ENCODE peak calls at places on chromosomes 5 and 9, in six cellular contexts. One of them, this sample, is unnamed.

GRCh38 chr5:56327810-56328209 is 94.7 kb upstream of the ANKRD55 start:
- DNase-seq in SK-N-SH: no peak
- DNase-seq in spleen: no peak
- DNase-seq in GM23338: no peak
- DNase-seq in HL-60: no peak
- DNase-seq in stomach: no peak
- DNase-seq in this sample: no peak

GRCh38 chr9:138007566-138008080 is 130.0 kb downstream of the CACNA1B start:
- DNase-seq in SK-N-SH: no peak
- DNase-seq in HL-60: no peak
- DNase-seq in stomach: peak; percentile 21
- DNase-seq in spleen: peak; percentile 40
- DNase-seq in GM23338: no peak
- DNase-seq in this sample: no peak

GRCh38 chr9:87615547-87616148 is 110.3 kb upstream of the CTSL start:
- DNase-seq in GM23338: no peak
- DNase-seq in HL-60: no peak
- DNase-seq in stomach: peak; percentile 50
- DNase-seq in spleen: no peak
- DNase-seq in SK-N-SH: no peak
- DNase-seq in this sample: no peak

GRCh38 chr9:133463234-133463863 is 3.6 kb downstream of the CACFD1 start:
- DNase-seq in HL-60: no peak
- DNase-seq in SK-N-SH: no peak
- DNase-seq in GM23338: peak; percentile 70
- DNase-seq in stomach: no peak
- DNase-seq in spleen: no peak
- DNase-seq in this sample: no peak

GRCh38 chr9:89676281-89676680 is 71.5 kb downstream of the GADD45G start:
- DNase-seq in HL-60: no peak
- DNase-seq in SK-N-SH: peak; percentile 56
- DNase-seq in stomach: peak; percentile 97
- DNase-seq in GM23338: no peak
- DNase-seq in spleen: no peak
- DNase-seq in this sample: no peak

GRCh38 chr5:178454821-178455479 is 135.2 kb downstream of the COL23A1 start:
- DNase-seq in stomach: no peak
- DNase-seq in spleen: peak; percentile 66
- DNase-seq in GM23338: peak; percentile 36
- DNase-seq in HL-60: no peak
- DNase-seq in SK-N-SH: no peak
- DNase-seq in this sample: no peak

GRCh38 chr5:172179032-172179989 is 8.7 kb downstream of the STK10 start:
- DNase-seq in spleen: peak; percentile 82
- DNase-seq in stomach: no peak
- DNase-seq in GM23338: peak; percentile 38
- DNase-seq in HL-60: peak; percentile 65
- DNase-seq in SK-N-SH: no peak
- DNase-seq in this sample: no peak

GRCh38 chr5:173144200-173145176 is at the start of gene BNIP1:
- DNase-seq in GM23338: peak; percentile 100
- DNase-seq in HL-60: peak; percentile 92
- DNase-seq in SK-N-SH: peak; percentile 93
- DNase-seq in stomach: peak; percentile 100
- DNase-seq in spleen: peak; percentile 99
- DNase-seq in this sample: peak; percentile 86

GRCh38 chr9:101457003-101457402 is 21.4 kb upstream of the ALDOB start:
- DNase-seq in stomach: no peak
- DNase-seq in spleen: no peak
- DNase-seq in HL-60: no peak
- DNase-seq in SK-N-SH: no peak
- DNase-seq in GM23338: peak; percentile 78
- DNase-seq in this sample: no peak

GRCh38 chr5:113606298-113607134 is 93.0 kb downstream of the YTHDC2 start:
- DNase-seq in stomach: peak; percentile 28
- DNase-seq in HL-60: no peak
- DNase-seq in spleen: no peak
- DNase-seq in GM23338: peak; percentile 93
- DNase-seq in SK-N-SH: peak; percentile 66
- DNase-seq in this sample: peak; percentile 35

GRCh38 chr5:120375248-120375647 is 88.9 kb upstream of the PRR16 start:
- DNase-seq in GM23338: no peak
- DNase-seq in spleen: no peak
- DNase-seq in SK-N-SH: no peak
- DNase-seq in HL-60: no peak
- DNase-seq in stomach: no peak
- DNase-seq in this sample: no peak

GRCh38 chr9:1044643-1045042 is 5.5 kb upstream of the DMRT2 start:
- DNase-seq in HL-60: no peak
- DNase-seq in GM23338: peak; percentile 25
- DNase-seq in spleen: no peak
- DNase-seq in stomach: no peak
- DNase-seq in SK-N-SH: no peak
- DNase-seq in this sample: no peak

DNA sequence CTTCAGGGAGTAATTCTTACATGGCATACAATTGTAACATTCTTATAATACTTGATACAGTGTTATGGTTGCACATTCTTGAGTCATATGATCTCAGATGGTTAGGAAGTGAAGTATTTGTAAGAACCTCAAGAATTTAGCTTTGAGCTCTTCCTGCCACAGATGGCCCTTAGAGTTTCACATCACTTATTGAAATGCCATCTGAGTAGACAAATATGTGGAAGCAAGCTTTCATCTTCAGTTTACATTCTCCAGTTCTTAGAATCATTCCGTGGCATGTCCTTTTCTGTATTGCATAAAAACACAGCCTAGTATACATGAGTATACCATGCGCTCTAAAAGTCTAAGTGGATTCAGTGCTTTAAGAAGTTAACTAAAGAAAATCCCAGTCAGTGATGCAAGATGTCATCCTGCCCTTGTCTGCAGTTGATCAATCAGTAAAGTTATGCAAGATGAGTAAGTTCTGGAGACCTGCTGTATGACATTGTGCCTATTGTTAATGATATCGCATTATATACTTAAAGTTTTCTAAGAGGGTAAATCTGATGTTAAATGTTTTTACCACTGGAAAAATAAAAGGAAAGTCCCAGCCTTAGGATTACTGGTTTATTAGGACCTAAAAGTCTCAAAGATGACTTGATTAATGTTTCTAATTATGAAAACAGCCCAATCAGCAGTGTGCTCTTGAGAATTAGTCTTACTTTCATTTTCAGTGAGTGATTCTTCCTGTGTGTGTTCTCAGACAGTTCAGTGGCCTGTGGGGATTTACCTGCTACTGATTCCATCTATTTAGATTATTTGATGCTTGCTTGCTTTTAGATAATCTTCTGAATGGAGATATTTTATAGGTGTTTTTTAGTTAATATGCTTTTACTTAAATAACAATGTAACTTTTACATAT is 29.4 kb downstream of the RHOBTB3 start:
- DNase-seq in GM23338: no peak
- DNase-seq in spleen: no peak
- DNase-seq in SK-N-SH: no peak
- DNase-seq in stomach: no peak
- DNase-seq in HL-60: peak; percentile 43
- DNase-seq in this sample: no peak
- TF ChIP-seq POLR2AphosphoS5 in GM23338: no peak
- TF ChIP-seq POLR2AphosphoS5 in spleen: no peak
- TF ChIP-seq POLR2AphosphoS5 in SK-N-SH: peak; percentile 69
- TF ChIP-seq POLR2AphosphoS5 in stomach: no peak
- TF ChIP-seq POLR2AphosphoS5 in HL-60: no peak
- TF ChIP-seq POLR2AphosphoS5 in this sample: no peak

DNA sequence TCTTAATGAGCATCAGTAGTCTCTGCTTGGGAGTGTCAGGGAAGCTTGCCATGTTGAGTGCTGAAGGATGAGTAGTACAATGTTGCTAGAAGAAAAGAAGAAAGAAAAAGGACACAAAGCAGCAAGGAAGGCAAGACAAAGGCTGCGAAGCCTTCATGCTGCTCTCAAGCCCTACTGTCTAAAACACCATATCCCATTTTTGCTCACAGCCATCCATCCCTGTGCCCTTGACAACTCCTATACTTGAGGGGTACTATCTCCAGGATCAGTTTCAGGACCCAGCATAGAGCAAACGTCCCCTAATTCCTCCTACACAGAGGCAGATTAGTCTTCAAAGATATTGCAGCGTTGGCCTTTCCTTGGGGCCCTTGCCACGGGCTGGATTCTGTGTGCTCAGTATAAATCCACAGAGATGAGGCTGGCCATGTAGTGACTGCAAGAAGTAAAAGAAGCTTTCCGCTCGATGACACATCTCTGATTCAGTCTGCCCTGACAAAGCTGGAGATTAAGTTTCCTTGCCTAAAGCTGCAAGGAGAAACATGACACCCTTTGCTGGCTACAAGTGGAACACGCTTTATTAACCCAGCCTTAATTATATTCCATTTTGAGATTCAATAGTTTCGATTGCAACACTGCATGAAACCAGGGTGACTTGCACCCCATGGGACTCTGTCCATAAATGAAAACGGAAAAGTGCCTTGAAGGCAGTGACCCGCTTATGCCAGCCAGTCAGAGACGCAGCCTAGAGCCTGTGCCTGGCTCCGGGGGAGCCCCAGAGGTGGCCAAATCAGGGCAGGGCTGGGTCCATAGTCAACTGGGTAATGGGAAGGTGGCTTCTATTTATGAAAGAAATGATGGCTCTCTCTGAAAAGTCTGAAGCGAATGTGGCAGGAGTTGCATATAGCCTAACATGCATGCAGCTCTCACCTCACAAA is 304.5 kb downstream of the ACTL7B start:
- DNase-seq in stomach: no peak
- DNase-seq in GM23338: peak; percentile 8
- DNase-seq in spleen: no peak
- DNase-seq in SK-N-SH: no peak
- DNase-seq in HL-60: no peak
- DNase-seq in this sample: peak; percentile 65
- H3K4me3 ChIP-seq in stomach: no peak overlapping the region
- H3K4me3 ChIP-seq in GM23338: no peak overlapping the region
- H3K4me3 ChIP-seq in spleen: no peak overlapping the region
- H3K4me3 ChIP-seq in SK-N-SH: peak overlapping the region; percentile 59
- H3K4me3 ChIP-seq in HL-60: no peak overlapping the region
- H3K4me3 ChIP-seq in this sample: no peak overlapping the region

GRCh38 chr5:63121471-63121870 is 542.9 kb downstream of the LRRC70 start:
- DNase-seq in HL-60: no peak
- DNase-seq in SK-N-SH: no peak
- DNase-seq in spleen: no peak
- DNase-seq in stomach: no peak
- DNase-seq in GM23338: no peak
- DNase-seq in this sample: no peak
- TF ChIP-seq POLR2AphosphoS5 in HL-60: no peak
- TF ChIP-seq POLR2AphosphoS5 in SK-N-SH: no peak
- TF ChIP-seq POLR2AphosphoS5 in spleen: no peak
- TF ChIP-seq POLR2AphosphoS5 in stomach: no peak
- TF ChIP-seq POLR2AphosphoS5 in GM23338: no peak
- TF ChIP-seq POLR2AphosphoS5 in this sample: no peak

GRCh38 chr5:100818340-100818739 is 84.7 kb downstream of the ST8SIA4 start:
- DNase-seq in SK-N-SH: no peak
- DNase-seq in spleen: no peak
- DNase-seq in GM23338: no peak
- DNase-seq in stomach: no peak
- DNase-seq in HL-60: no peak
- DNase-seq in this sample: no peak
- H3K4me3 ChIP-seq in SK-N-SH: no peak overlapping the region
- H3K4me3 ChIP-seq in spleen: peak overlapping the region; percentile 10
- H3K4me3 ChIP-seq in GM23338: no peak overlapping the region
- H3K4me3 ChIP-seq in stomach: no peak overlapping the region
- H3K4me3 ChIP-seq in HL-60: no peak overlapping the region
- H3K4me3 ChIP-seq in this sample: no peak overlapping the region

This sample was measured in Panc1.